ENCODE peak calls at places on chromosome 6, in four cellular contexts. One of them, this sample, is unnamed.

GRCh38 chr6:99066041-99066440 is 118.3 kb upstream of the FBXL4 start:
- DNase-seq in HCEC 1CT: no peak
- DNase-seq in germinal center: no peak
- DNase-seq in NCI-H1417: no peak
- DNase-seq in this sample: peak

GRCh38 chr6:97049254-97050004 is 124.9 kb downstream of the KLHL32 start:
- DNase-seq in HCEC 1CT: no peak
- DNase-seq in germinal center: peak
- DNase-seq in NCI-H1417: no peak
- DNase-seq in this sample: peak

GRCh38 chr6:7823552-7823951 is 87.0 kb downstream of the TXNDC5 start:
- DNase-seq in HCEC 1CT: no peak
- DNase-seq in germinal center: no peak
- DNase-seq in NCI-H1417: no peak
- DNase-seq in this sample: no peak

GRCh38 chr6:108097882-108098281 is 23.3 kb upstream of the OSTM1 start:
- DNase-seq in HCEC 1CT: peak
- DNase-seq in germinal center: no peak
- DNase-seq in NCI-H1417: no peak
- DNase-seq in this sample: no peak

GRCh38 chr6:122372647-122373046 is 26.8 kb upstream of the HSF2 start:
- DNase-seq in HCEC 1CT: peak
- DNase-seq in germinal center: no peak
- DNase-seq in NCI-H1417: no peak
- DNase-seq in this sample: peak

GRCh38 chr6:41058783-41059181 is 5.8 kb downstream of the APOBEC2 start:
- DNase-seq in HCEC 1CT: no peak
- DNase-seq in germinal center: no peak
- DNase-seq in NCI-H1417: no peak
- DNase-seq in this sample: no peak

GRCh38 chr6:29834564-29835436 is 7.2 kb downstream of the HLA-G start:
- DNase-seq in HCEC 1CT: no peak
- DNase-seq in germinal center: no peak
- DNase-seq in NCI-H1417: no peak
- DNase-seq in this sample: peak

GRCh38 chr6:52598123-52598823 is 21.4 kb upstream of the TRAM2 start:
- DNase-seq in HCEC 1CT: peak
- DNase-seq in germinal center: peak
- DNase-seq in NCI-H1417: peak
- DNase-seq in this sample: peak

GRCh38 chr6:46453756-46454316 is 37.4 kb downstream of the RCAN2 start:
- DNase-seq in HCEC 1CT: peak
- DNase-seq in germinal center: no peak
- DNase-seq in NCI-H1417: no peak
- DNase-seq in this sample: no peak

GRCh38 chr6:99022039-99022609 is 74.4 kb upstream of the FBXL4 start:
- DNase-seq in HCEC 1CT: no peak
- DNase-seq in germinal center: no peak
- DNase-seq in NCI-H1417: no peak
- DNase-seq in this sample: no peak

GRCh38 chr6:12238191-12238590 is 52.0 kb upstream of the EDN1 start:
- DNase-seq in HCEC 1CT: no peak
- DNase-seq in germinal center: no peak
- DNase-seq in NCI-H1417: no peak
- DNase-seq in this sample: no peak

GRCh38 chr6:84638286-84638685 is 126.1 kb downstream of the TBX18 start:
- DNase-seq in HCEC 1CT: no peak
- DNase-seq in germinal center: no peak
- DNase-seq in NCI-H1417: no peak
- DNase-seq in this sample: no peak

GRCh38 chr6:126388235-126388634 is 48.3 kb downstream of the CENPW start:
- DNase-seq in HCEC 1CT: no peak
- DNase-seq in germinal center: no peak
- DNase-seq in NCI-H1417: no peak
- DNase-seq in this sample: no peak

GRCh38 chr6:69005194-69005593 is 370.1 kb downstream of the ADGRB3 start:
- DNase-seq in HCEC 1CT: no peak
- DNase-seq in germinal center: no peak
- DNase-seq in NCI-H1417: no peak
- DNase-seq in this sample: no peak

GRCh38 chr6:113893866-113894265 is 36.7 kb downstream of the MARCKS start:
- DNase-seq in HCEC 1CT: peak
- DNase-seq in germinal center: no peak
- DNase-seq in NCI-H1417: no peak
- DNase-seq in this sample: no peak

GRCh38 chr6:139373154-139373927 is 1.1 kb downstream of the CITED2 start:
- DNase-seq in HCEC 1CT: peak
- DNase-seq in germinal center: peak
- DNase-seq in NCI-H1417: peak
- DNase-seq in this sample: peak

GRCh38 chr6:89180112-89180511 is 34.3 kb downstream of the PM20D2 start:
- DNase-seq in HCEC 1CT: no peak
- DNase-seq in germinal center: no peak
- DNase-seq in NCI-H1417: no peak
- DNase-seq in this sample: no peak

GRCh38 chr6:168208854-168209253 is 110.7 kb downstream of the DACT2 start:
- DNase-seq in HCEC 1CT: no peak
- DNase-seq in germinal center: no peak
- DNase-seq in NCI-H1417: no peak
- DNase-seq in this sample: no peak

GRCh38 chr6:36927691-36928546 is 26.6 kb upstream of the PI16 start:
- DNase-seq in HCEC 1CT: no peak
- DNase-seq in germinal center: no peak
- DNase-seq in NCI-H1417: peak
- DNase-seq in this sample: no peak

GRCh38 chr6:24910850-24911712 is 24.7 kb downstream of the RIPOR2 start:
- DNase-seq in HCEC 1CT: no peak
- DNase-seq in germinal center: peak
- DNase-seq in NCI-H1417: peak
- DNase-seq in this sample: peak

GRCh38 chr6:121354764-121355163 is 20.5 kb upstream of the TBC1D32 start:
- DNase-seq in HCEC 1CT: peak
- DNase-seq in germinal center: no peak
- DNase-seq in NCI-H1417: no peak
- DNase-seq in this sample: peak

GRCh38 chr6:5093231-5094015 is 8.3 kb downstream of the PPP1R3G start:
- DNase-seq in HCEC 1CT: no peak
- DNase-seq in germinal center: no peak
- DNase-seq in NCI-H1417: no peak
- DNase-seq in this sample: no peak

GRCh38 chr6:100461273-100461919 is 3.3 kb downstream of the SIM1 start:
- DNase-seq in HCEC 1CT: no peak
- DNase-seq in germinal center: no peak
- DNase-seq in NCI-H1417: no peak
- DNase-seq in this sample: peak

GRCh38 chr6:96899019-96899418 is 1.3 kb upstream of the NDUFAF4 start:
- DNase-seq in HCEC 1CT: peak
- DNase-seq in germinal center: no peak
- DNase-seq in NCI-H1417: peak
- DNase-seq in this sample: peak

GRCh38 chr6:167797079-167797870 is 29.4 kb upstream of the AFDN start:
- DNase-seq in HCEC 1CT: no peak
- DNase-seq in germinal center: no peak
- DNase-seq in NCI-H1417: no peak
- DNase-seq in this sample: no peak

GRCh38 chr6:4413073-4413472 is 277.7 kb upstream of the ECI2 start:
- DNase-seq in HCEC 1CT: peak
- DNase-seq in germinal center: no peak
- DNase-seq in NCI-H1417: no peak
- DNase-seq in this sample: no peak

GRCh38 chr6:111265842-111266241 is 178.5 kb downstream of the SLC16A10 start:
- DNase-seq in HCEC 1CT: no peak
- DNase-seq in germinal center: no peak
- DNase-seq in NCI-H1417: no peak
- DNase-seq in this sample: no peak

GRCh38 chr6:73516712-73517489 is 3.9 kb downstream of the EEF1A1 start:
- DNase-seq in HCEC 1CT: peak
- DNase-seq in germinal center: no peak
- DNase-seq in NCI-H1417: no peak
- DNase-seq in this sample: peak

This sample was measured in NCI-H69.